ENCODE peak calls at places on chromosomes 13 and 19, in seven cellular contexts. K is uterus; X is CD4-positive, alpha-beta T cell; C is small intestine; G is kidney; Q is mammary epithelial cell; D is mesenchymal stem cell. M is an unnamed sample.

GRCh38 chr13:46389985-46390384 is 2.9 kb upstream of the RUBCNL start:
- DNase-seq in K (no peak), X (no peak), C (peak; percentile 36), G (no peak), Q (peak; percentile 71), D (no peak), M (no peak)

GRCh38 chr19:4151623-4152022 is 1.8 kb upstream of the CREB3L3 start:
- DNase-seq in K (no peak), X (no peak), C (no peak), G (no peak), Q (no peak), D (no peak), M (no peak)

GRCh38 chr19:54190942-54191670 is at the start of gene TSEN34:
- DNase-seq in K (no peak), X (no peak), C (no peak), G (no peak), Q (peak; percentile 84), D (peak; percentile 91), M (peak; percentile 81)

GRCh38 chr13:51848674-51849073 is 3.7 kb upstream of the TMEM272 start:
- DNase-seq in K (no peak), X (no peak), C (no peak), G (no peak), Q (no peak), D (peak; percentile 85), M (no peak)

GRCh38 chr13:28719656-28720055 is 886 bp upstream of the SLC46A3 start:
- DNase-seq in K (no peak), X (no peak), C (no peak), G (no peak), Q (peak; percentile 55), D (peak; percentile 83), M (no peak)

GRCh38 chr19:3276341-3276799 is 51.9 kb downstream of the CELF5 start:
- DNase-seq in K (no peak), X (peak; percentile 42), C (peak; percentile 52), G (peak; percentile 79), Q (peak; percentile 75), D (no peak), M (peak; percentile 28)

GRCh38 chr19:13366529-13367143 is 139.6 kb downstream of the CACNA1A start:
- DNase-seq in K (no peak), X (no peak), C (no peak), G (no peak), Q (peak; percentile 5), D (no peak), M (no peak)

GRCh38 chr19:17235618-17236413 is 9.8 kb downstream of the OCEL1 start:
- DNase-seq in K (peak; percentile 72), X (peak; percentile 62), C (peak; percentile 58), G (peak; percentile 91), Q (peak; percentile 61), D (peak; percentile 79), M (peak; percentile 70)

GRCh38 chr19:52602931-52603330 is 32.8 kb downstream of the ZNF701 start:
- DNase-seq in K (no peak), X (no peak), C (no peak), G (no peak), Q (peak; percentile 47), D (no peak), M (no peak)

GRCh38 chr19:1267441-1268391 is 1.4 kb upstream of the CIRBP start:
- DNase-seq in K (peak; percentile 45), X (no peak), C (no peak), G (peak; percentile 89), Q (no peak), D (peak; percentile 75), M (no peak)

GRCh38 chr13:95237310-95237870 is 63.9 kb downstream of the ABCC4 start:
- DNase-seq in K (no peak), X (no peak), C (no peak), G (no peak), Q (no peak), D (no peak), M (no peak)

GRCh38 chr13:112573710-112574109 is 14.2 kb downstream of the TUBGCP3 start:
- DNase-seq in K (no peak), X (no peak), C (no peak), G (no peak), Q (no peak), D (no peak), M (no peak)

GRCh38 chr19:50969413-50969760 is at the start of gene KLK6:
- DNase-seq in K (no peak), X (no peak), C (no peak), G (peak; percentile 78), Q (peak; percentile 95), D (no peak), M (no peak)

GRCh38 chr13:110442946-110443632 is 118.4 kb downstream of the RAB20 start:
- DNase-seq in K (no peak), X (no peak), C (no peak), G (no peak), Q (peak; percentile 57), D (peak; percentile 78), M (no peak)

GRCh38 chr19:38321646-38322323 is 2.1 kb downstream of the KCNK6 start:
- DNase-seq in K (peak; percentile 89), X (no peak), C (no peak), G (no peak), Q (peak; percentile 88), D (peak; percentile 72), M (no peak)

GRCh38 chr13:41053384-41053826 is 7.9 kb upstream of the WBP4 start:
- DNase-seq in K (no peak), X (no peak), C (no peak), G (no peak), Q (peak; percentile 20), D (peak; percentile 61), M (no peak)

GRCh38 chr13:110779046-110779445 is 65.5 kb downstream of the ING1 start:
- DNase-seq in K (no peak), X (no peak), C (no peak), G (no peak), Q (no peak), D (no peak), M (no peak)

GRCh38 chr13:30388401-30389283 is 33.7 kb upstream of the UBE2L5 start:
- DNase-seq in K (peak; percentile 46), X (no peak), C (no peak), G (no peak), Q (peak; percentile 42), D (no peak), M (no peak)

GRCh38 chr13:41637578-41637977 is 180.2 kb downstream of the RGCC start:
- DNase-seq in K (no peak), X (no peak), C (no peak), G (no peak), Q (no peak), D (no peak), M (no peak)

DNA sequence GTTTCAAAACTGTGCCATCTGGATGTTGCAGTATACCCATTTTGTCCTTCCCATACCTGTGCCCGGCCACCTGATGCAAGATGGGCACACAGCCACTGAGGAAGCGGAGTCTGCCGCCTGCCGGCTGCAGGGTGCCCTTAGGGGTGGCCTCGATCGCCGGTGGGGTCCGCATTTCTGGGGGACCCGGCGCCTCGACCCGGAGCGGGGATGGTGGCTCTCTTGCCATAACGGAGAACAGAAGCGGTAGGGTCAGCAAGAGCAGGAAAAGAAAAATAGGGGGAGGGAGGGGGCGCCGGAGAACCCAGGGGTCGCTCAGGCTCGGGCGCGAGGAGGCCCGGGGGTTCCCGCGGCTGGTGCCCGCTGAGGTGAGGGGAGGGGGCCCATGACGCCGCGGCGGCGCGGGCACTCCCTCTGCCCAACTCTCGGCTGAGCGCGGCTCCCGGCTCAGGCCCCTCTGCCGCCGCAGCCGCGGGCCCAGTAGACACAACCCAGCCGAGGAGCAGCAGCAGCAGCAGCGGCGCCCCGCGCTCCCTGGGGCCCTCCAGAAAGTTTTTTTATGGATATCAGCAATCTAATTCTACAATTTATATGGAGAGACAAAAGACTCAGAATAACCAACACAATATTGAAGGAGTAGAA is 13.8 kb upstream of the CYP4F2 start:
- DNase-seq in K (no peak), X (no peak), C (no peak), G (no peak), Q (no peak), D (no peak), M (no peak)
- H3K9me3 ChIP-seq in K (no peaks in the 10 kb centered on the region), X (peaks cover 11% of the 10 kb centered on the region), C (no peaks in the 10 kb centered on the region), G (no peaks in the 10 kb centered on the region), Q (no peaks in the 10 kb centered on the region), D (peaks cover 4% of the 10 kb centered on the region), M (no peaks in the 10 kb centered on the region)

GRCh38 chr19:20197747-20198146 is 30.7 kb downstream of the ZNF486 start:
- DNase-seq in K (no peak), X (no peak), C (no peak), G (no peak), Q (no peak), D (no peak), M (no peak)
- H3K9me3 ChIP-seq in K (no peaks in the 10 kb centered on the region), X (peaks cover 75% of the 10 kb centered on the region), C (no peaks in the 10 kb centered on the region), G (no peaks in the 10 kb centered on the region), Q (peaks cover 22% of the 10 kb centered on the region), D (peaks cover 88% of the 10 kb centered on the region), M (peaks cover 25% of the 10 kb centered on the region)

GRCh38 chr19:34808566-34808965 is 35.6 kb upstream of the ZNF599 start:
- DNase-seq in K (no peak), X (no peak), C (no peak), G (no peak), Q (peak; percentile 78), D (peak; percentile 14), M (no peak)

GRCh38 chr19:34804115-34804514 is 31.1 kb upstream of the ZNF599 start:
- DNase-seq in K (no peak), X (no peak), C (no peak), G (no peak), Q (no peak), D (no peak), M (no peak)

DNA sequence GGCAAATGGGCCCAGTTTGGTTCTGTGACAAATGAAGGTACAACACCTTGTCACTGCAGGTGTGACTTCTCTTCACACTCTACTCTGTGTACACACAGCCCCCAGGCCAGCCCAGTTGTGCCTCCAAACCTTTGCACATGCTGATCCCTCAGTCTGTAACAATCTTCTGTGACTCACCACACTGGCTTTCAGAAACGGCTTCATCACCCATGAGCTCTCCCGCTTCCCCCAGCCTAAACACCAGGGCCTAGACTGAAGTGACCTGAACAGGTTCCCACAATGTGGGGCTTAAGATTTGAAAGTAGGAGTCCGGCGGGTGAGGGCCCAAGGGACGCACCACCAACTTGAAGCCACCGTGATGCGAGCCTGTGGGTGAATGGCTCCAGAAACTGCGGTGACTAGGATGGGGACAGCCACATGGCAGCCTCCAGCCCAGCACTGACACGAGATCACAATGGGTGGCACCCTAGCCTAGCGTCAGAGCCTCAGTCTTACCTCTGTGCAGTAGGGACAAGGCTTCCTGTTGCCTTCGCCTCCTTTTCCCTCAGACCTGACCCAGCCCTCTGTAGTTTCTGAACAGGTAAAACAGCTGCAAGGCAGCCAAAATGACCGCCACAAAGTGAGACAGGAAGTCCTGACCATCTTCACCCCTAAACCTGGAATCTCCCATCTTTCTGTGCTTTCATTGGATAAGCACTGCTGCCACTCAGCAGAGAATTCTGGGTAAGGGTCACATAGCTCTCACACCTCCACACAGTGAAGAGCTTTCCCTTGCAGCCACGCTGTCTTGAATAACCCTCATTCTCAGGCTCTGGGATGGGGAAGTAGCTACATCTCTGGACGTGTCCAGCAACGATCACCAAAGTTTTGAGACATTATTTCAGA is 34.2 kb upstream of the ZNF599 start:
- DNase-seq in K (no peak), X (no peak), C (no peak), G (no peak), Q (no peak), D (no peak), M (no peak)
- H3K9me3 ChIP-seq in K (no peaks in the 10 kb centered on the region), X (peaks cover 9% of the 10 kb centered on the region), C (peaks cover 2% of the 10 kb centered on the region), G (no peaks in the 10 kb centered on the region), Q (peaks cover 7% of the 10 kb centered on the region), D (peaks cover 3% of the 10 kb centered on the region), M (no peaks in the 10 kb centered on the region)

DNA sequence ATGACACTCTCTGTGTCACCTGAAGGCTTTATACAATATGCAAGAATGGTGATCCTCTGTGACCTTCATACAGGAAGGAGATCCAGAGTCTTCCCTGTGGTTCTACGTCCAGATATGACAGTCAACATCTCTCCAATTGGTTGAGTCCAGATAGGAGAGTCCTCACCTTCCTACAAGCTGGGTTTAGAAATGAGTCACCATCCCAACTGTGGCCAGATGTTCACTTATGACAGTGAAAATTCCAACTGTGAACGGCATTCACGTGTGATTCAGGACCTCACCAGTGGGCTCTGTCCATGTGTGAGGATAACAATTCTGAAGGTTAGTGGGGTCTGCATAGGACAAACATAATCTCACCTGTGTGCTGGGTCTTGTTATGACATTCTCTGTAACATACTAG is 52.5 kb upstream of the ZNF728 start:
- DNase-seq in K (no peak), X (no peak), C (no peak), G (no peak), Q (no peak), D (no peak), M (no peak)
- H3K9me3 ChIP-seq in K (no peaks in the 10 kb centered on the region), X (no peaks in the 10 kb centered on the region), C (peaks cover 3% of the 10 kb centered on the region), G (peaks cover 3% of the 10 kb centered on the region), Q (peaks cover 31% of the 10 kb centered on the region), D (peaks cover 44% of the 10 kb centered on the region), M (no peaks in the 10 kb centered on the region)

M was measured in T-helper 17 cell.